ENCODE peak calls at places on chromosome 15, in ten cellular contexts. A, X, W, C, B, Q, G, N, D and H are unnamed samples.

GRCh38 chr15:89820651-89821611 is 6.3 kb upstream of the ANPEP start:
- DNase-seq in A (no peak), X (no peak), W (no peak), C (peak; percentile 73), B (no peak), Q (no peak), G (no peak), N (no peak), D (no peak), H (no peak)

GRCh38 chr15:39286706-39287105 is 294.2 kb upstream of the THBS1 start:
- DNase-seq in A (no peak), X (no peak), W (no peak), C (no peak), B (no peak), Q (no peak), G (no peak), N (peak; percentile 23), D (no peak), H (no peak)

GRCh38 chr15:64749167-64749566 is 26.2 kb downstream of the RBPMS2 start:
- DNase-seq in A (no peak), X (no peak), W (no peak), C (no peak), B (no peak), Q (no peak), G (no peak), N (no peak), D (no peak), H (no peak)

GRCh38 chr15:86611392-86612040 is 531.8 kb downstream of the AGBL1 start:
- DNase-seq in A (no peak), X (no peak), W (no peak), C (no peak), B (no peak), Q (no peak), G (no peak), N (no peak), D (no peak), H (no peak)

GRCh38 chr15:28111552-28111951 is 12.4 kb upstream of the OCA2 start:
- DNase-seq in A (no peak), X (no peak), W (no peak), C (no peak), B (no peak), Q (no peak), G (no peak), N (no peak), D (no peak), H (no peak)

GRCh38 chr15:100111103-100112060 is 230.4 kb downstream of the ADAMTS17 start:
- DNase-seq in A (peak; percentile 42), X (peak; percentile 26), W (peak; percentile 75), C (no peak), B (no peak), Q (no peak), G (no peak), N (no peak), D (no peak), H (no peak)

GRCh38 chr15:34318277-34319079 is 19.1 kb downstream of the SLC12A6 start:
- DNase-seq in A (peak; percentile 75), X (no peak), W (peak; percentile 69), C (peak; percentile 71), B (no peak), Q (no peak), G (peak; percentile 77), N (peak; percentile 63), D (no peak), H (no peak)

GRCh38 chr15:57198654-57199241 is 177.6 kb upstream of the CGNL1 start:
- DNase-seq in A (peak; percentile 16), X (no peak), W (no peak), C (no peak), B (no peak), Q (no peak), G (peak; percentile 81), N (peak; percentile 99), D (no peak), H (peak; percentile 29)

GRCh38 chr15:64634020-64634419 is 141.4 kb downstream of the RBPMS2 start:
- DNase-seq in A (no peak), X (peak; percentile 20), W (no peak), C (no peak), B (peak; percentile 9), Q (peak; percentile 7), G (no peak), N (no peak), D (no peak), H (no peak)

GRCh38 chr15:33029247-33029646 is 165.3 kb downstream of the FMN1 start:
- DNase-seq in A (no peak), X (no peak), W (no peak), C (no peak), B (no peak), Q (no peak), G (no peak), N (peak; percentile 60), D (no peak), H (no peak)

GRCh38 chr15:68391084-68391483 is 40.9 kb downstream of the ITGA11 start:
- DNase-seq in A (no peak), X (no peak), W (no peak), C (no peak), B (no peak), Q (no peak), G (no peak), N (no peak), D (no peak), H (no peak)

GRCh38 chr15:85755471-85755870 is 39.3 kb downstream of the KLHL25 start:
- DNase-seq in A (no peak), X (no peak), W (peak; percentile 33), C (no peak), B (no peak), Q (no peak), G (no peak), N (no peak), D (no peak), H (no peak)

GRCh38 chr15:95439812-95440380 is 890.6 kb upstream of the NR2F2 start:
- DNase-seq in A (no peak), X (no peak), W (no peak), C (no peak), B (no peak), Q (no peak), G (peak; percentile 21), N (no peak), D (no peak), H (no peak)

GRCh38 chr15:70480196-70480856 is 283.0 kb downstream of the UACA start:
- DNase-seq in A (no peak), X (peak; percentile 43), W (no peak), C (no peak), B (peak; percentile 39), Q (peak; percentile 57), G (no peak), N (no peak), D (no peak), H (no peak)

GRCh38 chr15:37740623-37741141 is 193.8 kb upstream of the TMCO5A start:
- DNase-seq in A (no peak), X (no peak), W (no peak), C (no peak), B (no peak), Q (no peak), G (no peak), N (no peak), D (no peak), H (no peak)

GRCh38 chr15:76235186-76235826 is 76.0 kb downstream of the ETFA start:
- DNase-seq in A (no peak), X (no peak), W (no peak), C (no peak), B (no peak), Q (no peak), G (peak; percentile 45), N (peak; percentile 29), D (peak; percentile 52), H (no peak)